ENCODE peak calls at places on chromosomes 2 and 18, in four cellular contexts. H, R, L and B are unnamed samples.

GRCh38 chr2:209469481-209469880 is 45.6 kb downstream of the MAP2 start:
- DNase-seq in H (no peak), R (no peak), L (no peak), B (no peak)

GRCh38 chr18:24995056-24995455 is 356.9 kb downstream of the ZNF521 start:
- DNase-seq in H (no peak), R (no peak), L (no peak), B (no peak)

GRCh38 chr2:222751821-222752719 is 80.6 kb downstream of the MOGAT1 start:
- DNase-seq in H (no peak), R (no peak), L (no peak), B (no peak)

GRCh38 chr18:79318142-79318673 is 77.5 kb upstream of the NFATC1 start:
- DNase-seq in H (no peak), R (no peak), L (no peak), B (no peak)

GRCh38 chr2:121205321-121205942 is 79.6 kb downstream of the TFCP2L1 start:
- DNase-seq in H (no peak), R (peak), L (peak), B (no peak)

GRCh38 chr2:193808877-193809276 is 1614.1 kb upstream of the TMEFF2 start:
- DNase-seq in H (no peak), R (no peak), L (no peak), B (no peak)

GRCh38 chr2:54806975-54807374 is 83.5 kb downstream of the EML6 start:
- DNase-seq in H (no peak), R (no peak), L (no peak), B (no peak)

GRCh38 chr2:162929571-162929970 is 91.0 kb upstream of the KCNH7 start:
- DNase-seq in H (no peak), R (no peak), L (no peak), B (no peak)

GRCh38 chr2:168722592-168722991 is 79.8 kb upstream of the NOSTRIN start:
- DNase-seq in H (no peak), R (no peak), L (peak), B (no peak)

GRCh38 chr2:70515938-70516337 is 37.7 kb downstream of the TGFA start:
- DNase-seq in H (peak), R (no peak), L (no peak), B (no peak)

GRCh38 chr2:16137080-16137755 is 196.9 kb downstream of the MYCN start:
- DNase-seq in H (peak), R (no peak), L (peak), B (no peak)

GRCh38 chr2:127679680-127680361 is 4.5 kb upstream of the LIMS2 start:
- DNase-seq in H (peak), R (peak), L (peak), B (no peak)
- H3K27ac ChIP-seq in H (no peak), R (no peak), L (no peak), B (no peak)

GRCh38 chr2:234423884-234424283 is 73.0 kb downstream of the ARL4C start:
- DNase-seq in H (no peak), R (no peak), L (no peak), B (no peak)
- H3K27ac ChIP-seq in H (no peak), R (no peak), L (no peak), B (no peak)

DNA sequence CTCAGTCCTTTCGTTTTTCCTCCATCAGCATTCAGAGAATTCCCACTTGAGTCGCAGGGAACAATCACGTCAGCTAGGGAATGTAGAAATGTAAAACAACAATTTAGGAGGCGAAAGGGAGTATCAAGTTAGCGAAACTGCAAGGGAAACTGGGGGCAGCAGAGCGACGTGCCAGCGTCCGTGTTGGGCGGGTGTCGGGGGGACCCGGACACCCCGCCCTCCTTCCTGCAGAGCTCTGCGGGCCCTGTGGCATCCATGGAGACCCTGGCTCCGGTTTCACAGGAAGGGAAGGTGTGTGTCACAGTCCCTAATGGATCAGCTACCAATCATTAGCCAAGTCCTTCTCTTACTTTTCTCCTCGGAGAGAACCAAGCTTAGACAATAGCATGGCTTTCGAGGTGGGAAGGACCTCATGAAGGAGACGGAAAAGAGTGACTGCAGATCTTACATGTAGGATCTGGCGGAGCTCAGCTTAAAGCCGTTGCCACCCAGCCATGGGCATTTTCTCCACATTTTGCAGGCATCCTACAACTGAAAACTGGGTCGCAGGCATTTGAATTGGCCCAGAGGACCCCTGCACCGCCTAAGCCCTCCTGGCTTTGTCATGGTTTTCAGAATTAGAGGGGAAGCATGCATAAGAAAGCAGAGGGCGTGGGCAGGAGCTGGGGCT is 33.7 kb downstream of the SOX11 start:
- DNase-seq in H (peak), R (no peak), L (no peak), B (no peak)
- H3K27ac ChIP-seq in H (peak), R (no peak), L (no peak), B (no peak)

GRCh38 chr18:55497825-55498403 is 90.1 kb downstream of the TCF4 start:
- DNase-seq in H (no peak), R (no peak), L (no peak), B (no peak)

GRCh38 chr18:55500316-55501086 is 87.5 kb downstream of the TCF4 start:
- DNase-seq in H (no peak), R (no peak), L (no peak), B (no peak)

GRCh38 chr18:55502346-55502710 is 85.7 kb downstream of the TCF4 start:
- DNase-seq in H (no peak), R (no peak), L (no peak), B (no peak)

GRCh38 chr18:55501594-55502345 is 86.2 kb downstream of the TCF4 start:
- DNase-seq in H (peak), R (no peak), L (no peak), B (no peak)

DNA sequence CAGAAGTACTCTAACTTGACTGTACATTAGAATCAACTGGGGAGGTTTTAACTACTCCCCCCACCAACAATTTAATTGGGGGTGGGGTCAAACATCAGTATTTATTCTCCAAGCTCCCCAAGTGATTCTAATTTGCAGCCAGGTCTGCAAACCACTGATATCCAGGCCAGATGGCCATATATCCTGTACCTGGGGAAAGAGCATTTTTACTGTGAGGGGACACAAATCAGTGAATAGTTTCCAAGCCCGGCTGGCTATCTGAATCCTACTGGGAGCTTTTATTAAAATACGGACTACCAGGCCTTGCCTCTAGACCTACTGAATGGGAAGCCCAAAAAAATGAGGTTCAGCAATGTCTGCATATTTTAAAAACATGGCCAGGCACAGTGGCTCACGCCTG is 88.5 kb downstream of the TCF4 start:
- DNase-seq in H (no peak), R (no peak), L (no peak), B (no peak)
- H3K27ac ChIP-seq in H (no peak), R (peak), L (no peak), B (peak)